ENCODE peak calls at places on chromosomes 11 and 22, in nine cellular contexts. One of them, this sample, is unnamed.

GRCh38 chr11:108562746-108563581 is 30.6 kb downstream of the EXPH5 start:
- DNase-seq in H1: peak
- DNase-seq in stomach: no peak
- DNase-seq in tibial nerve: no peak
- DNase-seq in sigmoid colon: no peak
- DNase-seq in A549: no peak
- DNase-seq in HepG2: no peak
- DNase-seq in GM12878: no peak
- DNase-seq in K562: no peak
- DNase-seq in this sample: no peak

GRCh38 chr22:40051322-40051721 is 56.6 kb downstream of the FAM83F start:
- DNase-seq in GM12878: no peak
- DNase-seq in tibial nerve: no peak
- DNase-seq in sigmoid colon: no peak
- DNase-seq in A549: no peak
- DNase-seq in K562: peak
- DNase-seq in stomach: no peak
- DNase-seq in HepG2: no peak
- DNase-seq in H1: no peak
- DNase-seq in this sample: no peak

GRCh38 chr22:31646186-31647019 is 15.6 kb downstream of the PISD start:
- DNase-seq in sigmoid colon: no peak
- DNase-seq in H1: no peak
- DNase-seq in GM12878: no peak
- DNase-seq in HepG2: peak
- DNase-seq in K562: peak
- DNase-seq in stomach: no peak
- DNase-seq in A549: peak
- DNase-seq in tibial nerve: no peak
- DNase-seq in this sample: no peak

GRCh38 chr11:689630-690029 is 5.4 kb downstream of the DEAF1 start:
- DNase-seq in tibial nerve: no peak
- DNase-seq in sigmoid colon: no peak
- DNase-seq in GM12878: no peak
- DNase-seq in A549: no peak
- DNase-seq in H1: no peak
- DNase-seq in HepG2: no peak
- DNase-seq in stomach: no peak
- DNase-seq in K562: no peak
- DNase-seq in this sample: no peak

GRCh38 chr11:70108250-70108649 is 30.1 kb downstream of the ANO1 start:
- DNase-seq in A549: no peak
- DNase-seq in stomach: no peak
- DNase-seq in sigmoid colon: peak
- DNase-seq in K562: no peak
- DNase-seq in HepG2: no peak
- DNase-seq in H1: no peak
- DNase-seq in tibial nerve: no peak
- DNase-seq in GM12878: no peak
- DNase-seq in this sample: no peak

GRCh38 chr11:134742228-134742612 is 330.2 kb upstream of the B3GAT1 start:
- DNase-seq in A549: no peak
- DNase-seq in stomach: no peak
- DNase-seq in tibial nerve: no peak
- DNase-seq in H1: no peak
- DNase-seq in GM12878: no peak
- DNase-seq in HepG2: peak
- DNase-seq in K562: no peak
- DNase-seq in sigmoid colon: no peak
- DNase-seq in this sample: no peak

GRCh38 chr11:59801981-59802638 is 8.5 kb downstream of the MRPL16 start:
- DNase-seq in HepG2: no peak
- DNase-seq in stomach: no peak
- DNase-seq in A549: peak
- DNase-seq in GM12878: no peak
- DNase-seq in H1: no peak
- DNase-seq in sigmoid colon: no peak
- DNase-seq in tibial nerve: peak
- DNase-seq in K562: no peak
- DNase-seq in this sample: peak

GRCh38 chr11:107789767-107790166 is 68.8 kb downstream of the SLC35F2 start:
- DNase-seq in HepG2: no peak
- DNase-seq in H1: no peak
- DNase-seq in A549: no peak
- DNase-seq in sigmoid colon: no peak
- DNase-seq in stomach: no peak
- DNase-seq in K562: no peak
- DNase-seq in GM12878: no peak
- DNase-seq in tibial nerve: no peak
- DNase-seq in this sample: no peak

GRCh38 chr11:76824980-76825725 is 35.6 kb upstream of the ACER3 start:
- DNase-seq in GM12878: no peak
- DNase-seq in tibial nerve: no peak
- DNase-seq in A549: no peak
- DNase-seq in sigmoid colon: no peak
- DNase-seq in H1: no peak
- DNase-seq in HepG2: no peak
- DNase-seq in K562: peak
- DNase-seq in stomach: no peak
- DNase-seq in this sample: no peak

DNA sequence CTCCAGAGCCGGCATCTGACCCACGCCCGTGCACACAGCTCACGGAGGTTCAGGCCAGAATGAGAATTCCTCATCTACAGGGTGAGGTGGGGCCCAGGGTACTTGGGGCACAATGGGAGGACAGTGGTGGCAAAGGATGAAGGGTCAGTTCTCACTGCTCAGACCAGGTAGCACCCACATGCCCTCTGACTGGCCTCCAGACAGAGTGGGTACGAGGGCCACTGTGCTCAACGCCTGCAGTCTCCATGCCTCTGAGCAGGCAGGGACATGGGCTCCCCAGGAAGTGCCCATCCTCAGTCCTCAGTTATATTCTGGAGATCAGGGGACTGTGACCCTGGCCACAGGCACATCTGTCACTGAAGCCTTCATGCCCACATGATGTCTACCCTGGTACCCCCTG is 13.0 kb upstream of the CDC42BPG start:
- DNase-seq in H1: no peak
- DNase-seq in tibial nerve: no peak
- DNase-seq in K562: no peak
- DNase-seq in A549: no peak
- DNase-seq in stomach: no peak
- DNase-seq in HepG2: no peak
- DNase-seq in sigmoid colon: no peak
- DNase-seq in GM12878: no peak
- DNase-seq in this sample: no peak
- TF ChIP-seq EP300 in H1: no peak
- TF ChIP-seq EP300 in tibial nerve: no peak
- TF ChIP-seq EP300 in K562: no peak
- TF ChIP-seq EP300 in A549: no peak
- TF ChIP-seq EP300 in stomach: no peak
- TF ChIP-seq EP300 in HepG2: no peak
- TF ChIP-seq EP300 in sigmoid colon: no peak
- TF ChIP-seq EP300 in GM12878: no peak
- TF ChIP-seq EP300 in this sample: no peak

DNA sequence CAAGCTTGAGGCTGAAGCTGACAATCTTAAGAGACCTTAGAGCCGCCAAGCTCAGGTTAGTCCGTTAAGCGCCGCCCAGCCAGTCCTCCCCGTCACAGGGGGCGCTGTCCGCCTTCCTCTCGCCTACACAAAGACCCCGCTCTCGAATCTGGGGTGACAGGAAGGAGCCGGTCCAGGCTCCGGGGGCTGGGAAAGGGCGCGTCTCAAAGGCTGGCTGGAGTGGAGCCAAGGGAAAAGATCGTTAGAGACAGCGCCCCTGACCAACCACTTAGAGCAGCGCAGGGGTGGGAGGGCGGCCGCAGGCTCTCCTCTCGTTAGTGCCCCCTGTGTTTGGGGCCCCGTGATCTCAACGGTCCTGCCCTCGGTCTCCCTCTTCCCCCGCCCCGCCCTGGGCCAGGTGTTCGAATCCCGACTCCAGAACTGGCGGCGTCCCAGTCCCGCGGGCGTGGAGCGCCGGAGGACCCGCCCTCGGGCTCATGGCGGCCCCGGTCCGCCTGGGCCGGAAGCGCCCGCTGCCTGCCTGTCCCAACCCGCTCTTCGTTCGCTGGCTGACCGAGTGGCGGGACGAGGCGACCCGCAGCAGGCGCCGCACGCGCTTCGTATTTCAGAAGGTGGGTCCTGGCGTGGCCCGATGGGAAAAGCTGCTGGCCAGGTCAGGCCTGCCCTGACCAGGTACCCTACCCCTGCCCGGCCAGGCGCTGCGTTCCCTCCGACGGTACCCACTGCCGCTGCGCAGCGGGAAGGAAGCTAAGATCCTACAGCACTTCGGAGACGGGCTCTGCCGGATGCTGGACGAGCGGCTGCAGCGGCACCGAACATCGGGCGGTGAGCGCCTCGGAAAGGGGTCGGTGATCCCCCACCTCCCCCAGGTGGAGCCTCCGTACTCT is at the start of gene MUS81:
- DNase-seq in H1: peak
- DNase-seq in tibial nerve: peak
- DNase-seq in HepG2: peak
- DNase-seq in K562: peak
- DNase-seq in sigmoid colon: peak
- DNase-seq in stomach: peak
- DNase-seq in GM12878: peak
- DNase-seq in A549: peak
- DNase-seq in this sample: peak
- TF ChIP-seq POLR2A in H1: no peak
- TF ChIP-seq POLR2A in tibial nerve: peak
- TF ChIP-seq POLR2A in HepG2: peak
- TF ChIP-seq POLR2A in K562: peak
- TF ChIP-seq POLR2A in sigmoid colon: peak
- TF ChIP-seq POLR2A in stomach: no peak
- TF ChIP-seq POLR2A in GM12878: peak
- TF ChIP-seq POLR2A in A549: peak
- TF ChIP-seq POLR2A in this sample: peak

GRCh38 chr11:43116071-43116470 is 195.7 kb upstream of the API5 start:
- DNase-seq in stomach: no peak
- DNase-seq in sigmoid colon: no peak
- DNase-seq in tibial nerve: no peak
- DNase-seq in H1: no peak
- DNase-seq in HepG2: no peak
- DNase-seq in A549: no peak
- DNase-seq in GM12878: no peak
- DNase-seq in K562: no peak
- DNase-seq in this sample: no peak
- TF ChIP-seq EP300 in stomach: no peak
- TF ChIP-seq EP300 in sigmoid colon: no peak
- TF ChIP-seq EP300 in tibial nerve: no peak
- TF ChIP-seq EP300 in H1: no peak
- TF ChIP-seq EP300 in HepG2: no peak
- TF ChIP-seq EP300 in A549: no peak
- TF ChIP-seq EP300 in GM12878: no peak
- TF ChIP-seq EP300 in K562: no peak
- TF ChIP-seq EP300 in this sample: no peak

DNA sequence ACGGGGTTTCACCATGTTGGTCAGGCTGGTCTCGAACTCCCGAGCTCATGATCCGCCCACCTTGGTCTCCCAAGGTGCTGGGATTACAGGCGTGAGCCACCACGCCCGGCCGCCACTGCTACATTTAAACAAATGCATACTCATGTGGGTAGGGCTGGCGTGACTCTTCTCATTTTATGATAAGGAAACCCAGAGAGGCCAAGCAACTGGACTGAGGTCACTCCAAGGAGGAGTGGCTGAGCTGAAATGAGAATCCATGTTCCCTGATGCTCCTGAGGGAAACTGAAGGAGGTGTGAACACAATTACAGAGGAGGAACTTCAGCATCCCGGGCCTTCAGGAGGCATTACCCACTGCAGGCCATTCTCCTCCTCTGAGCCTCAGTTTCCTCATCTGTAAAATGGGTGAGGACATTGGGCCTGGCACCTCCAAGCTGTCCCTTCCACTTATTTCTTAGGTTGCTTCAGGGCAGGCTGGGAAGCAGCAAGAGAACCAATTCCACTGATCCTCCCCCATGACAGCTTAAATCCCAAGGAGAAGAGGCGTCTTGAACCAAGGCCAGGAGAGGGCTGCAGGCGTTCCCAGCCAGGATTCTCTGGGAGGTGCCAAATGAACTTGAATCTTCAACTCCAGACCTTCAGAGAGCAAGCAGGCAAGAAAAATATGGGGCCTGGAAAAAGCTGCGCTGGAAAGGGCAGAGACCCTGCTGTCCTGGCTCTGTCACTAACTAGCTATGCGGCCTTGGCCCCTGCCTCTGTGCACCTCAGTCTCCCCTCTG is 2.9 kb downstream of the TST start:
- DNase-seq in sigmoid colon: no peak
- DNase-seq in GM12878: no peak
- DNase-seq in HepG2: no peak
- DNase-seq in H1: no peak
- DNase-seq in stomach: peak
- DNase-seq in K562: peak
- DNase-seq in A549: no peak
- DNase-seq in tibial nerve: no peak
- DNase-seq in this sample: no peak
- TF ChIP-seq POLR2A in sigmoid colon: no peak
- TF ChIP-seq POLR2A in GM12878: no peak
- TF ChIP-seq POLR2A in HepG2: no peak
- TF ChIP-seq POLR2A in H1: no peak
- TF ChIP-seq POLR2A in stomach: no peak
- TF ChIP-seq POLR2A in K562: no peak
- TF ChIP-seq POLR2A in A549: no peak
- TF ChIP-seq POLR2A in tibial nerve: no peak
- TF ChIP-seq POLR2A in this sample: no peak